ENCODE peak calls at places on chromosomes 5 and 9, in nine cellular contexts. F is NCI-H774; K is caudate nucleus; T is stimulated activated CD4-positive, alpha-beta T cell treated with anti-CD3 and anti-CD28 coated beads, Interleukin-12 subunit alpha, Interleukin-12 subunit beta, amount 100 ng/mL, for 48 hours; L is iPS DF 19.7; E is fibroblast of mammary gland; M is COLO829; C is glutamatergic neuron; D is MM.1S. Y is an unnamed sample.

GRCh38 chr9:95462419-95463121 is 54.2 kb downstream of the PTCH1 start:
- DNase-seq in E (peak; percentile 87), L (no peak), K (peak; percentile 62), M (peak; percentile 97), D (peak; percentile 97), C (peak; percentile 77), F (no peak), T (peak; percentile 66), Y (peak; percentile 3)

GRCh38 chr9:76651114-76651697 is 113.0 kb upstream of the PCA3 start:
- DNase-seq in C (no peak), T (no peak), M (no peak), K (no peak), F (no peak), E (no peak), D (peak; percentile 82), L (no peak), Y (no peak)

GRCh38 chr9:134028575-134029247 is 3.4 kb downstream of the BRD3OS start:
- DNase-seq in K (no peak), C (no peak), E (no peak), D (no peak), M (no peak), L (no peak), F (no peak), T (no peak), Y (no peak)

GRCh38 chr5:133120156-133120750 is 68.4 kb downstream of the HSPA4 start:
- DNase-seq in E (no peak), L (no peak), M (no peak), K (no peak), D (no peak), F (no peak), T (no peak), C (no peak), Y (no peak)

GRCh38 chr5:138701678-138702077 is 51.5 kb upstream of the CTNNA1 start:
- DNase-seq in D (no peak), K (no peak), C (no peak), L (no peak), E (peak; percentile 40), F (no peak), T (no peak), M (no peak), Y (no peak)

GRCh38 chr9:110919609-110920008 is 118.7 kb downstream of the LPAR1 start:
- DNase-seq in E (peak; percentile 99), L (no peak), K (no peak), D (no peak), M (no peak), F (no peak), C (no peak), T (no peak), Y (no peak)

GRCh38 chr9:113933188-113933587 is 57.1 kb downstream of the ZNF618 start:
- DNase-seq in T (no peak), L (no peak), C (no peak), K (no peak), E (peak; percentile 57), D (no peak), F (no peak), M (no peak), Y (no peak)

GRCh38 chr5:180007582-180007981 is 64.0 kb downstream of the RNF130 start:
- DNase-seq in K (no peak), L (no peak), M (no peak), F (no peak), C (peak; percentile 58), D (no peak), T (no peak), E (no peak), Y (no peak)

GRCh38 chr9:6328103-6328502 is at the start of gene TPD52L3:
- DNase-seq in L (no peak), F (no peak), M (no peak), E (no peak), D (no peak), C (no peak), K (no peak), T (no peak), Y (no peak)

GRCh38 chr5:95930141-95930540 is 31.5 kb downstream of the ELL2 start:
- DNase-seq in C (no peak), M (no peak), F (no peak), K (no peak), T (no peak), E (no peak), D (no peak), L (no peak), Y (no peak)

GRCh38 chr9:14423816-14424261 is 109.9 kb upstream of the NFIB start:
- DNase-seq in E (peak; percentile 76), M (peak; percentile 21), L (no peak), F (no peak), C (no peak), K (no peak), D (no peak), T (no peak), Y (no peak)

GRCh38 chr9:126695186-126696090 is 81.7 kb downstream of the LMX1B start:
- DNase-seq in C (no peak), K (no peak), L (no peak), T (no peak), D (no peak), E (no peak), F (no peak), M (no peak), Y (no peak)

GRCh38 chr5:109533847-109534272 is 124.1 kb upstream of the PJA2 start:
- DNase-seq in K (no peak), D (no peak), C (no peak), T (no peak), E (peak; percentile 7), M (no peak), F (no peak), L (no peak), Y (no peak)

GRCh38 chr9:84597131-84597530 is 72.4 kb upstream of the NTRK2 start:
- DNase-seq in K (no peak), E (no peak), C (no peak), D (peak; percentile 87), L (no peak), F (no peak), M (no peak), T (no peak), Y (no peak)

GRCh38 chr5:38039826-38040225 is 200.0 kb upstream of the GDNF start:
- DNase-seq in E (no peak), T (no peak), M (no peak), C (no peak), L (no peak), F (no peak), K (no peak), D (no peak), Y (no peak)

GRCh38 chr5:153661897-153662296 is 171.4 kb downstream of the GRIA1 start:
- DNase-seq in F (no peak), T (no peak), C (no peak), E (no peak), M (no peak), D (no peak), L (no peak), K (no peak), Y (no peak)

GRCh38 chr5:180469586-180469865 is 24.7 kb upstream of the CNOT6 start:
- DNase-seq in K (no peak), D (no peak), E (no peak), F (no peak), C (no peak), L (no peak), T (no peak), M (no peak), Y (no peak)

GRCh38 chr9:120405860-120406259 is 174.1 kb downstream of the CDK5RAP2 start:
- DNase-seq in L (no peak), C (no peak), K (no peak), E (no peak), D (no peak), M (no peak), T (no peak), F (no peak), Y (no peak)

GRCh38 chr5:175729829-175730277 is 72.0 kb downstream of the HRH2 start:
- DNase-seq in D (peak; percentile 78), M (peak; percentile 59), F (peak; percentile 86), E (peak; percentile 84), L (peak; percentile 84), C (peak; percentile 99), K (peak; percentile 71), T (peak; percentile 98), Y (peak; percentile 64)

GRCh38 chr9:108665856-108666784 is 189.7 kb downstream of the ACTL7B start:
- DNase-seq in D (no peak), F (no peak), T (no peak), M (no peak), L (no peak), K (no peak), C (no peak), E (peak; percentile 70), Y (no peak)

GRCh38 chr9:570187-570586 is 271.3 kb upstream of the DMRT1 start:
- DNase-seq in M (no peak), D (no peak), E (no peak), L (no peak), F (no peak), K (no peak), T (no peak), C (no peak), Y (no peak)